ENCODE peak calls at places on chromosomes 13 and 19, in nine cellular contexts. D is body of pancreas, S is choroid plexus epithelial cell, O is fibroblast of lung, V is WERI-Rb-1, A is right atrium auricular region, G is brain microvascular endothelial cell, Q is AG04449, J is AG04450. W is an unnamed sample.

GRCh38 chr19:57406516-57407123 is 4.3 kb upstream of the ZNF17 start:
- DNase-seq in D (peak), S (peak), O (peak), V (peak), A (no peak), G (peak), Q (no peak), J (peak), W (peak)

GRCh38 chr19:15304140-15304705 is 28.1 kb downstream of the BRD4 start:
- DNase-seq in D (no peak), S (no peak), O (no peak), V (no peak), A (no peak), G (no peak), Q (no peak), J (no peak), W (peak)

GRCh38 chr13:40598599-40598998 is 67.8 kb downstream of the FOXO1 start:
- DNase-seq in D (peak), S (no peak), O (peak), V (no peak), A (no peak), G (no peak), Q (no peak), J (no peak), W (no peak)

GRCh38 chr19:38395381-38396127 is 7.1 kb downstream of the SPRED3 start:
- DNase-seq in D (no peak), S (no peak), O (no peak), V (no peak), A (no peak), G (no peak), Q (no peak), J (no peak), W (no peak)

GRCh38 chr13:87147076-87147475 is 524.1 kb upstream of the SLITRK5 start:
- DNase-seq in D (no peak), S (peak), O (peak), V (no peak), A (no peak), G (no peak), Q (no peak), J (no peak), W (peak)

GRCh38 chr19:41926861-41927809 is 1.1 kb downstream of the ERFL start:
- DNase-seq in D (no peak), S (no peak), O (no peak), V (no peak), A (no peak), G (no peak), Q (no peak), J (no peak), W (no peak)

GRCh38 chr13:94917814-94918213 is 205.5 kb upstream of the SOX21 start:
- DNase-seq in D (no peak), S (peak), O (no peak), V (no peak), A (no peak), G (peak), Q (no peak), J (no peak), W (peak)

GRCh38 chr19:28242317-28242927 is 970.5 kb downstream of the UQCRFS1 start:
- DNase-seq in D (peak), S (peak), O (peak), V (peak), A (no peak), G (peak), Q (no peak), J (no peak), W (peak)

GRCh38 chr13:44591316-44591715 is 15.2 kb upstream of the TSC22D1 start:
- DNase-seq in D (no peak), S (no peak), O (no peak), V (no peak), A (no peak), G (no peak), Q (no peak), J (no peak), W (no peak)

GRCh38 chr19:29085630-29086029 is 127.3 kb downstream of the UQCRFS1 start:
- DNase-seq in D (no peak), S (no peak), O (no peak), V (no peak), A (no peak), G (no peak), Q (no peak), J (no peak), W (no peak)

GRCh38 chr19:38424272-38424671 is 1.7 kb downstream of the RASGRP4 start:
- DNase-seq in D (no peak), S (no peak), O (no peak), V (no peak), A (no peak), G (no peak), Q (no peak), J (no peak), W (no peak)

GRCh38 chr13:46598820-46599180 is 45.8 kb downstream of the LRCH1 start:
- DNase-seq in D (no peak), S (no peak), O (no peak), V (no peak), A (no peak), G (no peak), Q (no peak), J (no peak), W (no peak)

GRCh38 chr19:10009269-10009665 is 1.0 kb downstream of the COL5A3 start:
- DNase-seq in D (peak), S (peak), O (peak), V (no peak), A (peak), G (peak), Q (no peak), J (peak), W (peak)

GRCh38 chr13:29936051-29936813 is 85.8 kb upstream of the UBL3 start:
- DNase-seq in D (peak), S (no peak), O (no peak), V (no peak), A (no peak), G (no peak), Q (no peak), J (no peak), W (no peak)

GRCh38 chr13:72458701-72459100 is 268.7 kb downstream of the MZT1 start:
- DNase-seq in D (no peak), S (peak), O (peak), V (no peak), A (no peak), G (peak), Q (no peak), J (no peak), W (peak)

GRCh38 chr13:24709186-24709913 is 29.1 kb downstream of the ATP12A start:
- DNase-seq in D (no peak), S (no peak), O (no peak), V (no peak), A (no peak), G (no peak), Q (no peak), J (no peak), W (no peak)

GRCh38 chr13:95677564-95678386 is 836 bp downstream of the DNAJC3 start:
- DNase-seq in D (no peak), S (peak), O (peak), V (no peak), A (peak), G (no peak), Q (no peak), J (no peak), W (peak)

GRCh38 chr19:50300814-50301606 is 28.2 kb downstream of the KCNC3 start:
- DNase-seq in D (no peak), S (peak), O (peak), V (no peak), A (no peak), G (peak), Q (peak), J (peak), W (peak)

GRCh38 chr13:29925457-29925856 is 75.0 kb upstream of the UBL3 start:
- DNase-seq in D (peak), S (peak), O (peak), V (no peak), A (peak), G (peak), Q (no peak), J (no peak), W (peak)

GRCh38 chr13:87810920-87811344 is 139.8 kb downstream of the SLITRK5 start:
- DNase-seq in D (no peak), S (no peak), O (no peak), V (no peak), A (no peak), G (no peak), Q (no peak), J (no peak), W (no peak)

GRCh38 chr13:81106348-81106747 is 765.4 kb upstream of the SPRY2 start:
- DNase-seq in D (no peak), S (no peak), O (no peak), V (no peak), A (no peak), G (no peak), Q (no peak), J (no peak), W (no peak)

GRCh38 chr19:49339364-49340068 is 4.3 kb downstream of the CD37 start:
- DNase-seq in D (peak), S (peak), O (peak), V (no peak), A (peak), G (peak), Q (no peak), J (peak), W (peak)

GRCh38 chr13:40922437-40923040 is 96.6 kb downstream of the ELF1 start:
- DNase-seq in D (no peak), S (peak), O (no peak), V (no peak), A (no peak), G (no peak), Q (no peak), J (no peak), W (no peak)

GRCh38 chr13:80989241-80989640 is 648.3 kb upstream of the SPRY2 start:
- DNase-seq in D (no peak), S (no peak), O (no peak), V (no peak), A (no peak), G (no peak), Q (no peak), J (no peak), W (no peak)

GRCh38 chr13:44117351-44117750 is 237.6 kb downstream of the LACC1 start:
- DNase-seq in D (no peak), S (peak), O (peak), V (no peak), A (no peak), G (no peak), Q (no peak), J (no peak), W (peak)

GRCh38 chr13:91882918-91883317 is 484.5 kb downstream of the GPC5 start:
- DNase-seq in D (no peak), S (no peak), O (no peak), V (no peak), A (no peak), G (no peak), Q (no peak), J (no peak), W (no peak)

GRCh38 chr19:16373539-16373938 is 48.9 kb downstream of the KLF2 start:
- DNase-seq in D (no peak), S (peak), O (peak), V (no peak), A (no peak), G (peak), Q (no peak), J (peak), W (peak)
- TF ChIP-seq CTCF in D (no peak), S (no peak), O (no peak), V (no peak), A (no peak), G (no peak), Q (no peak), J (no peak), W (no peak)

GRCh38 chr19:55067869-55068268 is 4.9 kb upstream of the RDH13 start:
- DNase-seq in D (no peak), S (no peak), O (no peak), V (no peak), A (no peak), G (no peak), Q (no peak), J (no peak), W (no peak)

GRCh38 chr19:55058781-55059610 is 4.0 kb downstream of the RDH13 start:
- DNase-seq in D (no peak), S (no peak), O (no peak), V (no peak), A (no peak), G (no peak), Q (no peak), J (no peak), W (no peak)

GRCh38 chr19:55066107-55066709 is 3.3 kb upstream of the RDH13 start:
- DNase-seq in D (no peak), S (no peak), O (no peak), V (no peak), A (no peak), G (no peak), Q (no peak), J (no peak), W (no peak)

GRCh38 chr19:55062735-55063491 is at the start of gene RDH13:
- DNase-seq in D (peak), S (peak), O (peak), V (peak), A (peak), G (peak), Q (peak), J (peak), W (peak)

GRCh38 chr19:55063492-55063843 is 520 bp upstream of the RDH13 start:
- DNase-seq in D (no peak), S (no peak), O (no peak), V (no peak), A (no peak), G (no peak), Q (no peak), J (no peak), W (no peak)
- H3K4me3 ChIP-seq in D (no peak), S (peak), O (peak), V (no peak), A (peak), G (no peak), Q (peak), J (peak), W (peak)

GRCh38 chr13:113086031-113086750 is 19.4 kb upstream of the F7 start:
- DNase-seq in D (no peak), S (no peak), O (no peak), V (peak), A (no peak), G (no peak), Q (no peak), J (no peak), W (no peak)
- TF ChIP-seq CTCF in D (no peak), S (peak), O (no peak), V (peak), A (no peak), G (peak), Q (peak), J (peak), W (peak)

GRCh38 chr19:40608957-40609356 is 7.8 kb downstream of the LTBP4 start:
- DNase-seq in D (no peak), S (no peak), O (no peak), V (no peak), A (no peak), G (no peak), Q (no peak), J (no peak), W (no peak)
- H3K4me3 ChIP-seq in D (no peak), S (no peak), O (no peak), V (no peak), A (no peak), G (no peak), Q (peak), J (no peak), W (no peak)

GRCh38 chr19:3082331-3082730 is 11.8 kb upstream of the GNA11 start:
- DNase-seq in D (no peak), S (no peak), O (no peak), V (no peak), A (no peak), G (no peak), Q (no peak), J (no peak), W (no peak)
- TF ChIP-seq CTCF in D (no peak), S (no peak), O (no peak), V (no peak), A (no peak), G (no peak), Q (no peak), J (no peak), W (no peak)

GRCh38 chr19:46133101-46133627 is 8.7 kb upstream of the IGFL3 start:
- DNase-seq in D (peak), S (peak), O (peak), V (peak), A (peak), G (peak), Q (peak), J (peak), W (peak)
- H3K4me3 ChIP-seq in D (no peak), S (no peak), O (peak), V (no peak), A (no peak), G (no peak), Q (peak), J (peak), W (peak)

DNA sequence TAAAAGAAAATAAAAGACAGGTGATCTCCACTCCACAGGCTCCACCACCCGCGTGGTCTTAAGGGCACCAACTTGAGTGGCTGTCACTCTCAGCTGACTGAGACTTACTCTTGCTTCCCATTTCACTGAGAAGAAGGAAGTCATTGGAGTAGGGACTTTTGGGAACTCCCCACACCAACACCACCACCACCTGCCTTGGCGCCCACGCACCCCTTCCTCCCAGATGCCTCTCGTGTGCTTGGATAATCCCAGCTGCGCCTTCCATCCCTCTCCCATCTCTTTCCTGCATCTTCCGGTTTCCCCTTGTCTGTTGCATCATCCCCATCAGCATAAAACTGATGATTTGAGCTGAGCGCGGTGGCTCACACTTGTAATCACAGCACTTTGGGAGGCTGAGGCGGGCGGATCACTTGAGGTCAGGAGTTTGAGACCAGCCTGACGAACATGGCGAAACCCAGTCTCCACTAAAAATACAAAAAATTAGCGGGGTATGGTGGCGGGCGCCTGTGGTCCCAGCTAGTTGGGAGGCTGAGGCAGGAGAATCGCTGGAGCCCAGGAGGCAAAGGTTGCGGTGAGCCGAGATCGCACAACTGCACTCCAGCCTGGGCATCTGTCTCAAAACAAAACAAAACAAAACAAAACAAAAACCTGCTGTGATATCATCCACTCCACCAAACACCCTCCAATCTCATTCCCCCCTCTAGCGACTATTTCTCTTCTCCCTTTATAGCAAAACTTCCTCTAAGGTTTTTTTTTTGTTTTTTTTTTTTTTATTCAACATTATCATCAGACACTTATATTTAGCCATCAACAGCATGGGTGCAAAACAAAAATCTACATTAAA is 25.5 kb downstream of the AP2S1 start:
- DNase-seq in D (no peak), S (peak), O (peak), V (no peak), A (no peak), G (no peak), Q (no peak), J (no peak), W (no peak)
- TF ChIP-seq CTCF in D (no peak), S (peak), O (no peak), V (no peak), A (no peak), G (no peak), Q (no peak), J (no peak), W (no peak)

GRCh38 chr19:8023371-8023770 is 17.9 kb upstream of the ELAVL1 start:
- DNase-seq in D (no peak), S (no peak), O (no peak), V (no peak), A (no peak), G (no peak), Q (no peak), J (no peak), W (no peak)

GRCh38 chr19:8021374-8021773 is 15.9 kb upstream of the ELAVL1 start:
- DNase-seq in D (no peak), S (no peak), O (no peak), V (no peak), A (no peak), G (no peak), Q (no peak), J (no peak), W (no peak)

GRCh38 chr19:8017808-8018207 is 12.4 kb upstream of the ELAVL1 start:
- DNase-seq in D (no peak), S (no peak), O (no peak), V (peak), A (no peak), G (no peak), Q (no peak), J (no peak), W (no peak)

GRCh38 chr19:8022275-8022674 is 16.8 kb upstream of the ELAVL1 start:
- DNase-seq in D (no peak), S (no peak), O (no peak), V (no peak), A (no peak), G (no peak), Q (no peak), J (no peak), W (no peak)

DNA sequence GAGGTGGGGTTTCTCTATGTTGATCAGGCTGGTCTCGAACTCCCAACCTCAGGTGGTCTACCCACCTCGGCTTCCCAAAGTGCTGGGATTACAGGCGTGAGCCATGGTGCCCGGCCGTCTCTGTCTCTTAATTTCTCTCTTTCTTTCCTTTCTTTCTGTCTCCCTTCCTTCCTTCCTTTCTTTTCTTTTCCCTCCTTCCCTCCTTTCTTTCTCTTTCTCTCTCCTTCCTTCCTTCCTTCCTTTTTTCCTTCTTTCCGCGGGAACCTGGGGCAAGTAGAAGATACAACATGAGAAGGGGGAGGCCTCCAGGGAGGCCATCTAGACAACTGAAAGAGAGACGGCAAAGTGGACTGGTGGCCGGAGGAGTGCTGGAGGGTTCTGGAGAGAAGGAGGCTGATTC is 15.2 kb upstream of the ELAVL1 start:
- DNase-seq in D (no peak), S (no peak), O (no peak), V (no peak), A (no peak), G (no peak), Q (no peak), J (no peak), W (no peak)
- H3K4me3 ChIP-seq in D (no peak), S (no peak), O (no peak), V (no peak), A (no peak), G (no peak), Q (no peak), J (no peak), W (no peak)

DNA sequence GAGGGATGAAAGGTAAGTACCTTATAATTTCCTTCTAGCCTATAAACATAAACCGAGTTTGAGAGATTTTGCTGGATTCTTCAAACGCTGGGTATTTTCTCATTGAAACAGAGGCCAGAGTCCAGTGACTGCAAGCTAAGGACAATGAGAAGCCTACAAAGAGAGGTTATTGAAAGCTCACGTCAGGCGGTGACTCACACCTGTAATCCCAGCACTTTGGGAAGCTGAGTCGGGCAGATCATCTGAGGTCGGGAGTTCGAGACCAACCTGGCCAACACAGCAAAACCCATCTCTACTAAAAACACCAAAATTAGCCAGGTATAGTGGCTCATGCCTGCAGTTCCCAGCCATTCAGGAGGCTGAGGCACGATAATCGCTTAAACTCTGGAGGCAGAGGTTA is 15.0 kb upstream of the ZNF69 start:
- DNase-seq in D (no peak), S (no peak), O (no peak), V (no peak), A (no peak), G (no peak), Q (no peak), J (no peak), W (no peak)
- TF ChIP-seq CTCF in D (no peak), S (no peak), O (no peak), V (no peak), A (no peak), G (no peak), Q (no peak), J (no peak), W (no peak)